ENCODE peak calls at places on chromosome 16, in seven cellular contexts. One of them, this sample, is unnamed.

GRCh38 chr16:55842369-55843104 is 9.6 kb upstream of the CES1 start:
- DNase-seq in non-pigmented ciliary epithelial cell: peak
- DNase-seq in NCI-H2029: no peak
- DNase-seq in NCI-H748 treated with DMSO at 0.1 percent for 48 hours: peak
- DNase-seq in ureter: no peak
- DNase-seq in Daoy: peak
- DNase-seq in NCI-H774: peak
- DNase-seq in this sample: peak

GRCh38 chr16:22216191-22216831 is 10.2 kb downstream of the EEF2K start:
- DNase-seq in non-pigmented ciliary epithelial cell: no peak
- DNase-seq in NCI-H2029: peak
- DNase-seq in NCI-H748 treated with DMSO at 0.1 percent for 48 hours: no peak
- DNase-seq in ureter: no peak
- DNase-seq in Daoy: peak
- DNase-seq in NCI-H774: peak
- DNase-seq in this sample: peak

GRCh38 chr16:74748042-74748709 is 26.4 kb downstream of the FA2H start:
- DNase-seq in non-pigmented ciliary epithelial cell: no peak
- DNase-seq in NCI-H2029: no peak
- DNase-seq in NCI-H748 treated with DMSO at 0.1 percent for 48 hours: no peak
- DNase-seq in ureter: no peak
- DNase-seq in Daoy: no peak
- DNase-seq in NCI-H774: no peak
- DNase-seq in this sample: no peak

GRCh38 chr16:75116081-75116910 is at the start of gene LDHD:
- DNase-seq in non-pigmented ciliary epithelial cell: no peak
- DNase-seq in NCI-H2029: no peak
- DNase-seq in NCI-H748 treated with DMSO at 0.1 percent for 48 hours: no peak
- DNase-seq in ureter: peak
- DNase-seq in Daoy: peak
- DNase-seq in NCI-H774: no peak
- DNase-seq in this sample: no peak

GRCh38 chr16:74759564-74759963 is 15.1 kb downstream of the FA2H start:
- DNase-seq in non-pigmented ciliary epithelial cell: no peak
- DNase-seq in NCI-H2029: no peak
- DNase-seq in NCI-H748 treated with DMSO at 0.1 percent for 48 hours: no peak
- DNase-seq in ureter: no peak
- DNase-seq in Daoy: no peak
- DNase-seq in NCI-H774: no peak
- DNase-seq in this sample: no peak

GRCh38 chr16:78742501-78743283 is 643.2 kb downstream of the WWOX start:
- DNase-seq in non-pigmented ciliary epithelial cell: no peak
- DNase-seq in NCI-H2029: no peak
- DNase-seq in NCI-H748 treated with DMSO at 0.1 percent for 48 hours: no peak
- DNase-seq in ureter: no peak
- DNase-seq in Daoy: peak
- DNase-seq in NCI-H774: no peak
- DNase-seq in this sample: no peak

GRCh38 chr16:9370071-9370491 is 278.6 kb downstream of the HAPSTR1 start:
- DNase-seq in non-pigmented ciliary epithelial cell: no peak
- DNase-seq in NCI-H2029: no peak
- DNase-seq in NCI-H748 treated with DMSO at 0.1 percent for 48 hours: no peak
- DNase-seq in ureter: no peak
- DNase-seq in Daoy: no peak
- DNase-seq in NCI-H774: no peak
- DNase-seq in this sample: no peak

GRCh38 chr16:87540072-87540976 is 47.5 kb upstream of the ZCCHC14 start:
- DNase-seq in non-pigmented ciliary epithelial cell: no peak
- DNase-seq in NCI-H2029: no peak
- DNase-seq in NCI-H748 treated with DMSO at 0.1 percent for 48 hours: no peak
- DNase-seq in ureter: no peak
- DNase-seq in Daoy: no peak
- DNase-seq in NCI-H774: no peak
- DNase-seq in this sample: no peak

GRCh38 chr16:47732122-47732805 is 271.1 kb downstream of the PHKB start:
- DNase-seq in non-pigmented ciliary epithelial cell: peak
- DNase-seq in NCI-H2029: no peak
- DNase-seq in NCI-H748 treated with DMSO at 0.1 percent for 48 hours: no peak
- DNase-seq in ureter: no peak
- DNase-seq in Daoy: peak
- DNase-seq in NCI-H774: no peak
- DNase-seq in this sample: no peak

GRCh38 chr16:69796285-69797118 is 34.4 kb downstream of the WWP2 start:
- DNase-seq in non-pigmented ciliary epithelial cell: peak
- DNase-seq in NCI-H2029: no peak
- DNase-seq in NCI-H748 treated with DMSO at 0.1 percent for 48 hours: peak
- DNase-seq in ureter: no peak
- DNase-seq in Daoy: peak
- DNase-seq in NCI-H774: no peak
- DNase-seq in this sample: peak

GRCh38 chr16:11092788-11093577 is 148.6 kb downstream of the CLEC16A start:
- DNase-seq in non-pigmented ciliary epithelial cell: no peak
- DNase-seq in NCI-H2029: no peak
- DNase-seq in NCI-H748 treated with DMSO at 0.1 percent for 48 hours: no peak
- DNase-seq in ureter: no peak
- DNase-seq in Daoy: no peak
- DNase-seq in NCI-H774: no peak
- DNase-seq in this sample: no peak

GRCh38 chr16:1534021-1535020 is 855 bp downstream of the TMEM204 start:
- DNase-seq in non-pigmented ciliary epithelial cell: no peak
- DNase-seq in NCI-H2029: no peak
- DNase-seq in NCI-H748 treated with DMSO at 0.1 percent for 48 hours: no peak
- DNase-seq in ureter: no peak
- DNase-seq in Daoy: no peak
- DNase-seq in NCI-H774: no peak
- DNase-seq in this sample: no peak

GRCh38 chr16:2333772-2334379 is 6.7 kb downstream of the ABCA3 start:
- DNase-seq in non-pigmented ciliary epithelial cell: no peak
- DNase-seq in NCI-H2029: no peak
- DNase-seq in NCI-H748 treated with DMSO at 0.1 percent for 48 hours: no peak
- DNase-seq in ureter: peak
- DNase-seq in Daoy: peak
- DNase-seq in NCI-H774: no peak
- DNase-seq in this sample: no peak

GRCh38 chr16:50879873-50880695 is 138.2 kb downstream of the CYLD start:
- DNase-seq in non-pigmented ciliary epithelial cell: no peak
- DNase-seq in NCI-H2029: peak
- DNase-seq in NCI-H748 treated with DMSO at 0.1 percent for 48 hours: peak
- DNase-seq in ureter: peak
- DNase-seq in Daoy: peak
- DNase-seq in NCI-H774: peak
- DNase-seq in this sample: peak

GRCh38 chr16:15770512-15770911 is 86.3 kb downstream of the MYH11 start:
- DNase-seq in non-pigmented ciliary epithelial cell: no peak
- DNase-seq in NCI-H2029: no peak
- DNase-seq in NCI-H748 treated with DMSO at 0.1 percent for 48 hours: no peak
- DNase-seq in ureter: no peak
- DNase-seq in Daoy: peak
- DNase-seq in NCI-H774: no peak
- DNase-seq in this sample: no peak

GRCh38 chr16:8194795-8195194 is 395.5 kb downstream of the TMEM114 start:
- DNase-seq in non-pigmented ciliary epithelial cell: no peak
- DNase-seq in NCI-H2029: no peak
- DNase-seq in NCI-H748 treated with DMSO at 0.1 percent for 48 hours: no peak
- DNase-seq in ureter: no peak
- DNase-seq in Daoy: peak
- DNase-seq in NCI-H774: no peak
- DNase-seq in this sample: no peak

GRCh38 chr16:57146735-57147134 is 39.1 kb downstream of the PSME3IP1 start:
- DNase-seq in non-pigmented ciliary epithelial cell: no peak
- DNase-seq in NCI-H2029: no peak
- DNase-seq in NCI-H748 treated with DMSO at 0.1 percent for 48 hours: no peak
- DNase-seq in ureter: no peak
- DNase-seq in Daoy: no peak
- DNase-seq in NCI-H774: no peak
- DNase-seq in this sample: no peak

GRCh38 chr16:6483634-6484033 is 849.0 kb upstream of the RBFOX1 start:
- DNase-seq in non-pigmented ciliary epithelial cell: no peak
- DNase-seq in NCI-H2029: no peak
- DNase-seq in NCI-H748 treated with DMSO at 0.1 percent for 48 hours: peak
- DNase-seq in ureter: no peak
- DNase-seq in Daoy: no peak
- DNase-seq in NCI-H774: no peak
- DNase-seq in this sample: peak

GRCh38 chr16:6977906-6978305 is 354.7 kb upstream of the RBFOX1 start:
- DNase-seq in non-pigmented ciliary epithelial cell: no peak
- DNase-seq in NCI-H2029: no peak
- DNase-seq in NCI-H748 treated with DMSO at 0.1 percent for 48 hours: no peak
- DNase-seq in ureter: no peak
- DNase-seq in Daoy: no peak
- DNase-seq in NCI-H774: no peak
- DNase-seq in this sample: no peak

GRCh38 chr16:80997964-80998620 is 8.6 kb downstream of the CMC2 start:
- DNase-seq in non-pigmented ciliary epithelial cell: no peak
- DNase-seq in NCI-H2029: no peak
- DNase-seq in NCI-H748 treated with DMSO at 0.1 percent for 48 hours: no peak
- DNase-seq in ureter: no peak
- DNase-seq in Daoy: no peak
- DNase-seq in NCI-H774: no peak
- DNase-seq in this sample: no peak

GRCh38 chr16:58500329-58501241 is 642 bp downstream of the NDRG4 start:
- DNase-seq in non-pigmented ciliary epithelial cell: no peak
- DNase-seq in NCI-H2029: no peak
- DNase-seq in NCI-H748 treated with DMSO at 0.1 percent for 48 hours: peak
- DNase-seq in ureter: no peak
- DNase-seq in Daoy: no peak
- DNase-seq in NCI-H774: no peak
- DNase-seq in this sample: peak

GRCh38 chr16:57619606-57620315 is 8.7 kb upstream of the ADGRG1 start:
- DNase-seq in non-pigmented ciliary epithelial cell: no peak
- DNase-seq in NCI-H2029: peak
- DNase-seq in NCI-H748 treated with DMSO at 0.1 percent for 48 hours: no peak
- DNase-seq in ureter: peak
- DNase-seq in Daoy: no peak
- DNase-seq in NCI-H774: peak
- DNase-seq in this sample: peak

GRCh38 chr16:12902511-12903324 is 1.3 kb downstream of the SHISA9 start:
- DNase-seq in non-pigmented ciliary epithelial cell: no peak
- DNase-seq in NCI-H2029: no peak
- DNase-seq in NCI-H748 treated with DMSO at 0.1 percent for 48 hours: no peak
- DNase-seq in ureter: no peak
- DNase-seq in Daoy: peak
- DNase-seq in NCI-H774: no peak
- DNase-seq in this sample: peak

GRCh38 chr16:55297910-55298175 is 26.2 kb upstream of the IRX6 start:
- DNase-seq in non-pigmented ciliary epithelial cell: peak
- DNase-seq in NCI-H2029: no peak
- DNase-seq in NCI-H748 treated with DMSO at 0.1 percent for 48 hours: no peak
- DNase-seq in ureter: no peak
- DNase-seq in Daoy: peak
- DNase-seq in NCI-H774: no peak
- DNase-seq in this sample: no peak

GRCh38 chr16:56874800-56875199 is 9.8 kb downstream of the SLC12A3 start:
- DNase-seq in non-pigmented ciliary epithelial cell: no peak
- DNase-seq in NCI-H2029: no peak
- DNase-seq in NCI-H748 treated with DMSO at 0.1 percent for 48 hours: no peak
- DNase-seq in ureter: no peak
- DNase-seq in Daoy: no peak
- DNase-seq in NCI-H774: no peak
- DNase-seq in this sample: no peak

GRCh38 chr16:12672986-12673385 is 130.7 kb downstream of the CPPED1 start:
- DNase-seq in non-pigmented ciliary epithelial cell: no peak
- DNase-seq in NCI-H2029: no peak
- DNase-seq in NCI-H748 treated with DMSO at 0.1 percent for 48 hours: no peak
- DNase-seq in ureter: no peak
- DNase-seq in Daoy: no peak
- DNase-seq in NCI-H774: no peak
- DNase-seq in this sample: no peak

GRCh38 chr16:48918520-48919258 is 308.7 kb upstream of the N4BP1 start:
- DNase-seq in non-pigmented ciliary epithelial cell: no peak
- DNase-seq in NCI-H2029: no peak
- DNase-seq in NCI-H748 treated with DMSO at 0.1 percent for 48 hours: no peak
- DNase-seq in ureter: peak
- DNase-seq in Daoy: peak
- DNase-seq in NCI-H774: no peak
- DNase-seq in this sample: no peak

GRCh38 chr16:87085441-87085840 is 231.8 kb downstream of the C16orf95 start:
- DNase-seq in non-pigmented ciliary epithelial cell: no peak
- DNase-seq in NCI-H2029: no peak
- DNase-seq in NCI-H748 treated with DMSO at 0.1 percent for 48 hours: no peak
- DNase-seq in ureter: no peak
- DNase-seq in Daoy: no peak
- DNase-seq in NCI-H774: no peak
- DNase-seq in this sample: no peak

GRCh38 chr16:4966736-4967453 is 8.8 kb downstream of the SEC14L5 start:
- DNase-seq in non-pigmented ciliary epithelial cell: no peak
- DNase-seq in NCI-H2029: no peak
- DNase-seq in NCI-H748 treated with DMSO at 0.1 percent for 48 hours: no peak
- DNase-seq in ureter: no peak
- DNase-seq in Daoy: no peak
- DNase-seq in NCI-H774: no peak
- DNase-seq in this sample: no peak

GRCh38 chr16:89633064-89633631 is 19.7 kb downstream of the DPEP1 start:
- DNase-seq in non-pigmented ciliary epithelial cell: no peak
- DNase-seq in NCI-H2029: no peak
- DNase-seq in NCI-H748 treated with DMSO at 0.1 percent for 48 hours: no peak
- DNase-seq in ureter: no peak
- DNase-seq in Daoy: peak
- DNase-seq in NCI-H774: no peak
- DNase-seq in this sample: no peak

GRCh38 chr16:88839026-88839529 is 17.7 kb downstream of the GALNS start:
- DNase-seq in non-pigmented ciliary epithelial cell: no peak
- DNase-seq in NCI-H2029: no peak
- DNase-seq in NCI-H748 treated with DMSO at 0.1 percent for 48 hours: no peak
- DNase-seq in ureter: no peak
- DNase-seq in Daoy: no peak
- DNase-seq in NCI-H774: no peak
- DNase-seq in this sample: no peak

GRCh38 chr16:24977673-24978065 is 37.5 kb downstream of the ARHGAP17 start:
- DNase-seq in non-pigmented ciliary epithelial cell: no peak
- DNase-seq in NCI-H2029: no peak
- DNase-seq in NCI-H748 treated with DMSO at 0.1 percent for 48 hours: no peak
- DNase-seq in ureter: no peak
- DNase-seq in Daoy: no peak
- DNase-seq in NCI-H774: no peak
- DNase-seq in this sample: no peak

GRCh38 chr16:86814256-86814655 is 235.9 kb downstream of the FOXL1 start:
- DNase-seq in non-pigmented ciliary epithelial cell: no peak
- DNase-seq in NCI-H2029: no peak
- DNase-seq in NCI-H748 treated with DMSO at 0.1 percent for 48 hours: no peak
- DNase-seq in ureter: no peak
- DNase-seq in Daoy: no peak
- DNase-seq in NCI-H774: no peak
- DNase-seq in this sample: no peak

GRCh38 chr16:64926476-64926875 is 195.4 kb downstream of the CDH11 start:
- DNase-seq in non-pigmented ciliary epithelial cell: no peak
- DNase-seq in NCI-H2029: no peak
- DNase-seq in NCI-H748 treated with DMSO at 0.1 percent for 48 hours: no peak
- DNase-seq in ureter: no peak
- DNase-seq in Daoy: no peak
- DNase-seq in NCI-H774: no peak
- DNase-seq in this sample: no peak

GRCh38 chr16:77183137-77183536 is 7.9 kb upstream of the MON1B start:
- DNase-seq in non-pigmented ciliary epithelial cell: no peak
- DNase-seq in NCI-H2029: no peak
- DNase-seq in NCI-H748 treated with DMSO at 0.1 percent for 48 hours: no peak
- DNase-seq in ureter: no peak
- DNase-seq in Daoy: no peak
- DNase-seq in NCI-H774: no peak
- DNase-seq in this sample: no peak

GRCh38 chr16:4537376-4538066 is 1.1 kb downstream of the CDIP1 start:
- DNase-seq in non-pigmented ciliary epithelial cell: no peak
- DNase-seq in NCI-H2029: no peak
- DNase-seq in NCI-H748 treated with DMSO at 0.1 percent for 48 hours: no peak
- DNase-seq in ureter: no peak
- DNase-seq in Daoy: peak
- DNase-seq in NCI-H774: no peak
- DNase-seq in this sample: peak

GRCh38 chr16:29804455-29805231 is 1.7 kb upstream of the MAZ start:
- DNase-seq in non-pigmented ciliary epithelial cell: no peak
- DNase-seq in NCI-H2029: peak
- DNase-seq in NCI-H748 treated with DMSO at 0.1 percent for 48 hours: peak
- DNase-seq in ureter: peak
- DNase-seq in Daoy: peak
- DNase-seq in NCI-H774: no peak
- DNase-seq in this sample: peak

GRCh38 chr16:58755989-58756649 is 22.0 kb upstream of the GOT2 start:
- DNase-seq in non-pigmented ciliary epithelial cell: no peak
- DNase-seq in NCI-H2029: peak
- DNase-seq in NCI-H748 treated with DMSO at 0.1 percent for 48 hours: peak
- DNase-seq in ureter: peak
- DNase-seq in Daoy: peak
- DNase-seq in NCI-H774: peak
- DNase-seq in this sample: peak

This sample was measured in NCI-H146.